ENCODE peak calls at places on chromosomes 2 and 18, in six cellular contexts. Q is tibial nerve, E is heart left ventricle, Y is transverse colon, H is GM12878, V is HCT116. C is an unnamed sample.

GRCh38 chr2:204220896-204221295 is 284.3 kb downstream of the ICOS start:
- DNase-seq in Q (no peak), E (no peak), Y (no peak), H (no peak), V (no peak), C (no peak)

GRCh38 chr2:73868204-73868978 is 24.4 kb upstream of the ACTG2 start:
- DNase-seq in Q (no peak), E (no peak), Y (no peak), H (no peak), V (no peak), C (no peak)

GRCh38 chr18:44715245-44715644 is 34.6 kb downstream of the SETBP1 start:
- DNase-seq in Q (no peak), E (no peak), Y (peak; percentile 47), H (no peak), V (no peak), C (no peak)

GRCh38 chr2:128502638-128503246 is 184.1 kb upstream of the HS6ST1 start:
- DNase-seq in Q (no peak), E (no peak), Y (no peak), H (no peak), V (no peak), C (peak; percentile 6)

GRCh38 chr2:233919319-233919718 is 2.1 kb downstream of the TRPM8 start:
- DNase-seq in Q (no peak), E (no peak), Y (no peak), H (no peak), V (no peak), C (no peak)

GRCh38 chr2:36329746-36330145 is 25.8 kb upstream of the CRIM1 start:
- DNase-seq in Q (no peak), E (no peak), Y (no peak), H (no peak), V (no peak), C (no peak)

GRCh38 chr2:113078350-113078839 is 10.6 kb downstream of the IL1F10 start:
- DNase-seq in Q (no peak), E (no peak), Y (no peak), H (no peak), V (peak; percentile 32), C (no peak)

GRCh38 chr2:96430394-96430988 is 74.7 kb downstream of the NEURL3 start:
- DNase-seq in Q (no peak), E (no peak), Y (no peak), H (no peak), V (no peak), C (no peak)

GRCh38 chr2:218886461-218886947 is 5.9 kb downstream of the WNT10A start:
- DNase-seq in Q (no peak), E (no peak), Y (peak; percentile 74), H (no peak), V (no peak), C (peak; percentile 25)

GRCh38 chr2:74391209-74391579 is 11.1 kb upstream of the DCTN1 start:
- DNase-seq in Q (no peak), E (no peak), Y (no peak), H (no peak), V (no peak), C (no peak)

GRCh38 chr2:70753031-70753430 is 15.0 kb downstream of the ADD2 start:
- DNase-seq in Q (no peak), E (no peak), Y (no peak), H (no peak), V (no peak), C (no peak)

GRCh38 chr18:32847719-32848118 is 74.9 kb upstream of the KLHL14 start:
- DNase-seq in Q (no peak), E (no peak), Y (no peak), H (no peak), V (no peak), C (no peak)

GRCh38 chr18:58263055-58263732 is 219.2 kb downstream of the NEDD4L start:
- DNase-seq in Q (no peak), E (no peak), Y (no peak), H (no peak), V (peak; percentile 22), C (no peak)

GRCh38 chr18:44682871-44683221 is 2.2 kb downstream of the SETBP1 start:
- DNase-seq in Q (no peak), E (no peak), Y (peak; percentile 33), H (no peak), V (no peak), C (no peak)

GRCh38 chr2:175630319-175631246 is 371.5 kb downstream of the LNPK start:
- DNase-seq in Q (no peak), E (no peak), Y (no peak), H (no peak), V (no peak), C (no peak)

GRCh38 chr2:235659767-235660322 is 166.0 kb downstream of the AGAP1 start:
- DNase-seq in Q (no peak), E (no peak), Y (no peak), H (no peak), V (no peak), C (no peak)

GRCh38 chr2:29113891-29114321 is 1.3 kb upstream of the CLIP4 start:
- DNase-seq in Q (peak; percentile 47), E (peak; percentile 50), Y (peak; percentile 58), H (no peak), V (peak; percentile 53), C (no peak)
- TF ChIP-seq POLR2A in Q (no peak), E (no peak), Y (no peak), H (no peak), V (no peak), C (no peak)

GRCh38 chr2:228840743-228841114 is 430.4 kb downstream of the PID1 start:
- DNase-seq in Q (no peak), E (no peak), Y (no peak), H (no peak), V (no peak), C (no peak)

GRCh38 chr2:228841475-228841874 is 429.6 kb downstream of the PID1 start:
- DNase-seq in Q (no peak), E (no peak), Y (no peak), H (no peak), V (no peak), C (no peak)

GRCh38 chr2:228838819-228839218 is 432.3 kb downstream of the PID1 start:
- DNase-seq in Q (no peak), E (no peak), Y (no peak), H (no peak), V (no peak), C (no peak)

GRCh38 chr2:228839506-228839905 is 431.6 kb downstream of the PID1 start:
- DNase-seq in Q (no peak), E (no peak), Y (no peak), H (no peak), V (no peak), C (no peak)

DNA sequence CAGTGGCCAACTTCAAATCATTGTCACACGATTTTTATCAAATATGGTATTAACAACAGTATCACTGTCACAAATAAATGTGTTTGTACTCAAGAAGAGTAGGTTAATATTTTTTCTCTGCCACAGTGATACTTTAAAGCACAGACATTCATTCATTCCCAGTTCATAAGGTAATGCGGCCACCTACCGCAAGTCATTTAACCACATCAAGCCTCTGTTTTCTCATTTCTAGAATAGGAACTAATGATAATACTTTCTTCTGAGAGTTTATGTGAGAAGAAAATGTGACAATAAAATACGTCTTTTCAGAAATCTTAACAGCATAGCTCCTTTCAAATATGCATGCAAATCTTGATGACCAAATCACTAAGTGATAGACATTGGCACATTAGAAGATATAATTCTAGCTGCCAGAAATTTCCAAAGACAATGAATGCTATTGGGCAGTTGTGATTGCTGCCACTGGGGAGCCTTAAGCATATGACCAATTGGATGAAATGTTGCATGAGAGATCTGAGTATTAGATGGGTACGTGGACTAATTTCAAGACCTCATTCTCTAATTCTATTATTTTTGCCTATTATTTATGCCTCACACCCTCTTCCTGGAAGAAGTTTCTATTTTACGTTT is 430.9 kb downstream of the PID1 start:
- DNase-seq in Q (no peak), E (no peak), Y (no peak), H (no peak), V (no peak), C (no peak)
- H3K4me1 ChIP-seq in Q (no peaks in the 10 kb centered on the region), E (no peaks in the 10 kb centered on the region), Y (no peaks in the 10 kb centered on the region), H (no peaks in the 10 kb centered on the region), V (no peaks in the 10 kb centered on the region), C (no peaks in the 10 kb centered on the region)

DNA sequence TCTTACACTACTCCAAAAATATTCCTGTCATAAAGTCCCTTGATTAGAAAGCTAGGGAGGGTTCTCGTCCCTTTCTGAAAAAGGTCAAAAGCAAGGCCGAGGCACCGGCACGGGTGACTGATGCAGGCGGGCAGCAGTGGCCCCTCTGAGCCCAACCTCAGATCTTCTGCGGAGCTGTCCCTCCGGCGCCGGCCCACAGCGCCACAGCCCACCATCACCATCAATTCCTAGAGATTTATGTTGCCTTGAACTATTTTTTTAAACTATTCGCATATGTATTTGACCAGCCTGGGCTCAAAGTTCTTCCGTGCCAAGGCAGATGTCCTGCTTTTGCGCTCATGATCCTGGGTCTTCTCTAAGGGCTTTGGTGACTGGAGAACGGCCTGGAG is 26.8 kb downstream of the PRELID3A start:
- DNase-seq in Q (no peak), E (no peak), Y (no peak), H (no peak), V (no peak), C (no peak)
- TF ChIP-seq CTCF in Q (no peak), E (no peak), Y (no peak), H (no peak), V (no peak), C (no peak)

DNA sequence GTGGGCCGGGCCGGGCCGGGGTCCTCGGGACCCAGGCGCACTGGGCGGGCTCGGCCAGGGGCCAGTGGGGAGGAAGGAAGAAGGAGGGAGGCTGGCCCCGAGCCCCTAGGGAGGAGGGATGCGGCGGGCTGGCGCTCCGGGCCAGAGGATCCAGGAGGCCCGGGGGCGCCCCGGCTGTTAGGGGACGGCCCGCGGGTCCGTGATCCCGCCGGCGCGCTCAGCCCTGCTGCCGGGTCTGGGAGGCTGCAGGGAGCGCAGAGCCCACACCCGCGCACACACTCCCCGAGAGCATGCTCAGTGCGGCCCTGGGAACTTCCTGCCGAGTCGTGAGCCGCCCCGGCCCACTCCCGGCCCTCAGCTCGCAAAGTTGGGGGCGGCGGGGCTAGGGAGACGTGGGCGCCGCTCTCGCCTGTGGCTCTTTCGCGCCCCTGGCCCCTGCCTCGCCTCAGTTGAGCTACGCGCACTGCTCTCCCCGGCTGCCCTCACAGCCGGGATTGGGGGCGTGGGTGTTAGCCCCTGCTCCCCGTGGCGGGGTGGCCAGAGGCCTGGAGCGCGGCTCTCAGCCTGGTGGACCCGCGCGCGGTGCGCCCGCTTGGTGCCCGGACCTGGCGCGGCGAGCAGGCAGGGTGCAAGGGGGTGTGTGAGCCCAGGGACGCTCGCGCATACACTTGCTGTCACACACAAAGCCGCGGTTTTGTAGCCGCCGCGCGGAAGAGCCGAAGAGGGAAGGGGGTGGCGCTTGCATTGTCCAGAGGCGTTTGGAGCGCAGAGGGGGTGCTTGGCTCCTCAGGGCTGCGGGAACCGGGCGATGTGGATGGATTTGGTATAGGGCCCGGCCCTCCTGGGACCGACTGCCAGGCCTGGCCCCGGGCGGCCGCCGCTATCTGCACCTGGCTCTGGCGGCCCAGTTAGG is 132.9 kb upstream of the MGAT5 start:
- DNase-seq in Q (peak; percentile 35), E (peak; percentile 79), Y (peak; percentile 67), H (no peak), V (no peak), C (peak; percentile 77)
- TF ChIP-seq POLR2A in Q (no peak), E (no peak), Y (peak; percentile 40), H (peak; percentile 74), V (no peak), C (no peak)

DNA sequence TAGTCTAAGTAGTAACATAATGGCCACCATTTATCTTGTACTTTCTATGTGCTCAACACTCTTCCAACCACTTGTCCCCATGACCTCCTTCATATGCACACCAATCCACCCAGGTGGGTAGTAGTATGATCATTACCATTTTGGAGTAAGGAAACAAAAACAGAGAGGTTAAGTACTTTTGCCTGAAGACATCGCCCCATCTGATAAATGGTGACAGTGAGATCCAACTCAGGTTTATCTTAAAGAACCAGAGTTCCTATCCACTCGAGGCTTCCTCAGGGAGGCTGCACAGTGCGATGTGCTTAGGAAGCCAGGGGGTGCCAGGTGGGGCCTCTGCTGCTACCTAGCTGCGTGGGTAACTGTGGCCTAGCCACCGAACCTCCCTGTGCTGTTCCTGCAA is 14.1 kb downstream of the NFE2L2 start:
- DNase-seq in Q (no peak), E (no peak), Y (no peak), H (no peak), V (no peak), C (no peak)
- H3K4me1 ChIP-seq in Q (peaks cover 79% of the 10 kb centered on the region), E (peaks cover 72% of the 10 kb centered on the region), Y (peaks cover 68% of the 10 kb centered on the region), H (no peaks in the 10 kb centered on the region), V (peaks cover 92% of the 10 kb centered on the region), C (peaks cover 33% of the 10 kb centered on the region)

C was measured in Peyer's patch.